ENCODE peak calls at places on chromosomes 4 and X, in four cellular contexts. C is K562; A is DND-41; H is CD4-positive, alpha-beta memory T cell. S is an unnamed sample.

GRCh38 chrX:44042731-44043130 is 69.5 kb upstream of the NDP start:
- DNase-seq in C (no peak), A (no peak), H (no peak), S (no peak)

GRCh38 chrX:46683023-46683422 is 75.9 kb downstream of the SLC9A7 start:
- DNase-seq in C (no peak), A (no peak), H (no peak), S (no peak)

GRCh38 chrX:30150196-30150895 is 65.0 kb upstream of the MAGEB2 start:
- DNase-seq in C (no peak), A (no peak), H (no peak), S (no peak)

GRCh38 chr4:6655924-6656323 is 15.4 kb downstream of the MRFAP1 start:
- DNase-seq in C (no peak), A (peak), H (no peak), S (no peak)

GRCh38 chr4:163493643-163494359 is 689 bp upstream of the TMA16 start:
- DNase-seq in C (no peak), A (no peak), H (no peak), S (no peak)

GRCh38 chr4:41750624-41751324 is 2.2 kb upstream of the PHOX2B start:
- DNase-seq in C (no peak), A (no peak), H (no peak), S (no peak)

GRCh38 chr4:154384012-154384411 is 107.6 kb downstream of the DCHS2 start:
- DNase-seq in C (no peak), A (no peak), H (no peak), S (no peak)

GRCh38 chrX:47158781-47159180 is 13.8 kb downstream of the RBM10 start:
- DNase-seq in C (no peak), A (no peak), H (no peak), S (no peak)

GRCh38 chrX:75781618-75782017 is 3.4 kb downstream of the MAGEE2 start:
- DNase-seq in C (no peak), A (no peak), H (no peak), S (no peak)

GRCh38 chr4:41432889-41433288 is 105.1 kb upstream of the LIMCH1 start:
- DNase-seq in C (no peak), A (no peak), H (no peak), S (no peak)

GRCh38 chr4:37685211-37685725 is 908 bp downstream of the RELL1 start:
- DNase-seq in C (no peak), A (peak), H (peak), S (peak)

GRCh38 chrX:87961471-87961870 is 443.9 kb downstream of the KLHL4 start:
- DNase-seq in C (no peak), A (no peak), H (no peak), S (no peak)

GRCh38 chr4:10998826-10999225 is 314.3 kb upstream of the CLNK start:
- DNase-seq in C (no peak), A (no peak), H (no peak), S (no peak)

DNA sequence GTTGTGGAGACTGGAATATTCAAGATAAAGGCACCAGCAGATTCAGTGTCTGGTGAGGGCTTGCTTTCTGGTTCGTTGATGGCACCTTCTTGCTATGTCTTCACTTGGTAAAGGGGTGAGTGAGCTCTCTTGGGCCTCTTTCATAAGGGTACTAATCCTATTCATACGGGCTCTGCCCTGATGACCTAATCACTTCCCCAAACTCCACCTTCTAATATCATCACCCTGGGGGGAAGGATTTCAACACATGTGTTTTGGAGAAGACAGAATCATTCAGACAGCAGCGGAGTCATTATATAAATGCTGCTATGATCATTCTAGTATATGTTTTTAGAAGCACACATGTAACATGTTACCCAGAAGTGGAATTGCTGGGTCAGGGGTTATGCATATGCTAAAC is 295.3 kb upstream of the CTSO start:
- DNase-seq in C (no peak), A (no peak), H (no peak), S (no peak)
- H3K4me3 ChIP-seq in C (no peak), A (no peak), H (no peak), S (no peak)

DNA sequence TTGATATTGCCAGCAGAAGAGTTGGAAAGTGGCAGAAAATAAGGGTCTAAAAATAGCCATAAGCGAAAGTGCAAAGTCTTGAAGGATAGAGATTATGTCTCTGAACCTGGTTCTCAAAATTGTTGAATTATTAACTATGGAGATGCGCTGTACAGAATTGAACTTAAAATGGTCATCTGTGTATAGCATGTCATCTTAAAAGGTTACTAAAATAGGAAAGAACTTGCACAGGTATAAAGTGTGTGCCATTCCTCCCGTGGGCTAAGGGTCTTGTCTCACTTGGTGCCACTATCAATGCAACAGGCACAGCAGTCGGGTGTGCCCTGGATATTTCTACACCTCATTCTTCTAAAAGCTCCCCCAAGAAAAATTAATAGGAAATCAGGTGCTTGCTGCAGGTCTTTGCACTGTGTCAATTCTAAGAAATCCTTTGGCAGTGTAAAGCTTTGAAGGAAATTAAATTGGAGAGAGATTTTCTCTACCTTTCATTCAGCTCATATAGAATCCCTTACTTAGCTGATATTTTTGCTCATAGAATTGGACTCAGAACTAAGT is 2.4 kb downstream of the SORBS2 start:
- DNase-seq in C (no peak), A (no peak), H (no peak), S (no peak)
- H3K4me3 ChIP-seq in C (no peak), A (no peak), H (no peak), S (no peak)

GRCh38 chrX:129780441-129781105 is 824 bp downstream of the SASH3 start:
- DNase-seq in C (no peak), A (peak), H (no peak), S (no peak)

GRCh38 chrX:129782706-129783105 is 3.0 kb downstream of the SASH3 start:
- DNase-seq in C (no peak), A (peak), H (no peak), S (no peak)

GRCh38 chrX:129782015-129782495 is 2.3 kb downstream of the SASH3 start:
- DNase-seq in C (no peak), A (peak), H (no peak), S (no peak)

GRCh38 chrX:129779747-129780146 is at the start of gene SASH3:
- DNase-seq in C (no peak), A (peak), H (peak), S (peak)

DNA sequence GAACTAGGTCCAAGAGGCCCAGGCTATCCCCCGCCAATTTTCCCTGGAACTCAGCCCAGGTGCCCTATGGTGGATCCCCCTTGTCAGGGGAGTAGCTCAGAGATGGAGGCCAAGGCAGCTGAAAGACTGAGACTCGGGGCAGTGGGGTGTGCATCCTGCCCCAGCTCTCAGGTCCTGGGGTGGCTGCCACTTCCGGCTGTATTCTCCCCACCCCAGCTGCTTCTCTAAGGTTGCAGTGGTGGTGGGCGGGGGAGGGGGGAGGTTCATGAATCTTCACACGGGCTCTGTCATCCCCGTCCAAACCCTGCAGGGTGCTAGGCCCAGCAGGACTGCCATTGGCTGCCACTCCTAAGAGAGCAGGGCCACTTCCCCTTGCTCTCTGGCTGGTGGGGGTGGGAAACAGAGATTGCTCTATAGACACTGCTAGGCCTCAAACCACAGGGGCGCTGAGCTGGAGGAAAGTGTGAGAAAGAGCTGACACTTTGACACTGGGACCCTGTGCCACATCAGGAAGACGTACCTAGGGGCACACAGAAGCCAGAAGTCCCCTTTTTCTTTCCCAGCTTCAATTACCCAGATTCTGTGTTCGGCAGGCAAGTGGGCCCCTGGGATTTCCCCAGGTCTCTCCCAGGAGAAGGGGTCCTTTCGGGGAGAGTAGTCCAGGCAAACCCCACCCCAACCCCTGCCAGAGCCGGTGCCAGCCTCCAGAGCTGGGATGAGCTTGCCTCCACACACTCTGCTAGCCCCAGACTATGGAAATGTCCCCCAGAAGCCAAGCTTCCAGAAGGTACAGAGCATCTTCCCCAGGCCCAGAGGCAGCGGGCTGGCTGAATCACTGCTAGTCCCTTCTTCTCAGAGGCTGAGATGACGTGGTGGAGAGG is 1.6 kb downstream of the SASH3 start:
- DNase-seq in C (no peak), A (peak), H (peak), S (peak)
- H3K4me3 ChIP-seq in C (no peak), A (peak), H (peak), S (peak)

DNA sequence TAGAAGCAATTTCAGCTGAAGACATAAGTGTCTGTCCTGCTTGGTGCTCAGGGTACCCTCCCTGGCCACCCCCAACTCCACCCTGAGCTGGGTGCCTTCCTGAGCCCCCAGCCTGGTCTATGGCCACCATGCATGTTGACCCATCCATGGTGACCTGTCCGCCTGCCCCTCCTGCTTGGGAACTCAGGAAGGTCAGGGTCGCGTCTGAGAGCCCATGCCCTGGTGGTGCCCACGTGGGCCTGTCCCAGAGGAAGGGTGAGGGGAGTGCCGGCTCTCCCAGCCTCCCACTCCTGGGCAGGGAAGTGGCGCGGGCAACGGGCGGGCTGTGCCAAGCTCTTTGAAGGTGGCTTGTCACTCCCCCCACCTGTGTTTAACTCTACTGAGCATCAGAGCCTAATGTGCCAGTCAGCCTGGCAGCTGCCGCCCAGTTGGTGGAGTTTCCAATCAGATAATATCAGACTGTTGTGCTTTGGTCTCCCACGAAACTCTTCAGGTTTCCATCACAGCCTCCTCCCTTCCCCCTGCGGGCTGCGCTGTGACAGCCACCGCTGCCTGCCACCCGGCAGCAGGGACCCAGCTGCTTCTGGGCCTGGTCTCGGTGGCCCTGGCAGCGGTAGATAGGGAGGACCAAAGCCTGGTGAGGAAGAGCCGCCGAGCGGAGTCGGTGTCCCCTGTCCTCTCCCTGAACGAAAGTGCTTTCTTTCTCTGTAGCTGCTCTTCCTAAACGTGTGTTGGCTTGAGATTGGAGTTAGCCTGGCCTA is 4.8 kb downstream of the SH3BP2 start:
- DNase-seq in C (no peak), A (peak), H (peak), S (peak)
- H3K4me3 ChIP-seq in C (no peak), A (no peak), H (peak), S (peak)

GRCh38 chr4:2812600-2812932 is 19.7 kb downstream of the SH3BP2 start:
- DNase-seq in C (peak), A (peak), H (no peak), S (no peak)
- H3K4me3 ChIP-seq in C (no peak), A (peak), H (peak), S (peak)